ENCODE peak calls at places on chromosomes 3 and 15, in six cellular contexts. A is dermis blood vessel endothelial cell; P is lower lobe of right lung; K is GM13977; L is WERI-Rb-1; H is stimulated activated CD4-positive, alpha-beta T cell treated with anti-CD3 and anti-CD28 coated beads, Interleukin-1b, Interleukin-23, amount 100 ng/mL, for 24 hours. Y is an unnamed sample.

GRCh38 chr3:67529337-67529736 is 125.1 kb downstream of the SUCLG2 start:
- DNase-seq in P (no peak), A (no peak), L (peak), K (no peak), H (no peak), Y (no peak)

GRCh38 chr3:116263842-116264545 is 181.3 kb downstream of the LSAMP start:
- DNase-seq in L (no peak), A (no peak), H (no peak), K (no peak), P (no peak), Y (no peak)

GRCh38 chr3:21573291-21573690 is 177.7 kb downstream of the ZNF385D start:
- DNase-seq in H (no peak), L (no peak), A (no peak), K (no peak), P (no peak), Y (no peak)

GRCh38 chr3:64214697-64215018 is 10.6 kb downstream of the PRICKLE2 start:
- DNase-seq in P (no peak), K (no peak), L (no peak), H (no peak), A (no peak), Y (no peak)

GRCh38 chr3:124886168-124887051 is 755 bp downstream of the ITGB5 start:
- DNase-seq in A (peak), L (peak), P (peak), H (peak), K (peak), Y (peak)

GRCh38 chr3:49899815-49900214 is 3.9 kb downstream of the MST1R start:
- DNase-seq in K (no peak), L (peak), A (peak), P (no peak), H (no peak), Y (peak)

GRCh38 chr3:184284696-184285095 is 8.9 kb downstream of the ECE2 start:
- DNase-seq in H (no peak), L (peak), P (no peak), A (peak), K (peak), Y (peak)

GRCh38 chr15:35209838-35210237 is 124.7 kb upstream of the NANOGP8 start:
- DNase-seq in H (no peak), K (no peak), P (no peak), A (no peak), L (no peak), Y (no peak)

GRCh38 chr15:90006217-90007088 is 5.3 kb downstream of the ZNF710 start:
- DNase-seq in L (no peak), A (no peak), K (no peak), H (no peak), P (no peak), Y (no peak)

Y was measured in neural crest cell.